ENCODE peak calls at places on chromosomes 7 and 10, in six cellular contexts. Z is ureter, K is anterior cingulate cortex, U is left kidney, P is GM12865, T is LoVo. M is an unnamed sample.

GRCh38 chr10:72234560-72235095 is 18.6 kb upstream of the ASCC1 start:
- DNase-seq in Z (no peak), K (no peak), U (no peak), P (no peak), T (no peak), M (no peak)

GRCh38 chr10:75195035-75195763 is 15.4 kb upstream of the VDAC2 start:
- DNase-seq in Z (no peak), K (no peak), U (no peak), P (no peak), T (no peak), M (no peak)

GRCh38 chr7:6607651-6608051 is 7.8 kb upstream of the ZNF853 start:
- DNase-seq in Z (no peak), K (no peak), U (no peak), P (no peak), T (no peak), M (no peak)

GRCh38 chr10:64396105-64396504 is 874.9 kb downstream of the REEP3 start:
- DNase-seq in Z (no peak), K (no peak), U (peak), P (no peak), T (no peak), M (no peak)

GRCh38 chr10:36448760-36449681 is 676.4 kb upstream of the ANKRD30A start:
- DNase-seq in Z (no peak), K (no peak), U (peak), P (no peak), T (no peak), M (no peak)

GRCh38 chr7:13981070-13981469 is 8.4 kb downstream of the ETV1 start:
- DNase-seq in Z (peak), K (no peak), U (peak), P (no peak), T (peak), M (no peak)

GRCh38 chr10:45817130-45817859 is 30.0 kb downstream of the AGAP4 start:
- DNase-seq in Z (no peak), K (no peak), U (no peak), P (no peak), T (no peak), M (no peak)

GRCh38 chr7:28173531-28173930 is 7.1 kb downstream of the JAZF1 start:
- DNase-seq in Z (no peak), K (no peak), U (no peak), P (no peak), T (no peak), M (no peak)

GRCh38 chr10:131143425-131144165 is 167.9 kb downstream of the TCERG1L start:
- DNase-seq in Z (no peak), K (no peak), U (no peak), P (no peak), T (no peak), M (no peak)

GRCh38 chr7:128920913-128921582 is 10.5 kb upstream of the KCP start:
- DNase-seq in Z (no peak), K (no peak), U (peak), P (no peak), T (no peak), M (no peak)

GRCh38 chr10:53574024-53574423 is 801.4 kb upstream of the MBL2 start:
- DNase-seq in Z (no peak), K (no peak), U (no peak), P (no peak), T (no peak), M (no peak)